ENCODE peak calls at places on chromosomes 1 and 21, in nine cellular contexts. L is Right ventricle myocardium superior; B is ELR; A is stimulated activated CD4-positive, alpha-beta T cell treated with anti-CD3 and anti-CD28 coated beads, Interleukin-2, amount 100 ng/mL, for 48 hours; K is T-helper 2 cell; P is heart left ventricle; X is activated CD4-positive, alpha-beta T cell treated with anti-CD3 and anti-CD28 coated beads, Interleukin-2, amount 50 U/mL, for 1 hour; T is GM18507; F is T-helper 1 cell. M is an unnamed sample.

GRCh38 chr1:222288056-222288455 is 259.8 kb downstream of the HHIPL2 start:
- DNase-seq in F (no peak), B (peak; percentile 77), A (no peak), K (no peak), X (no peak), P (no peak), L (no peak), T (no peak), M (no peak)

GRCh38 chr1:156726549-156727226 is 1.6 kb upstream of the METTL25B start:
- DNase-seq in A (peak; percentile 53), B (peak; percentile 82), K (no peak), F (no peak), T (no peak), X (peak; percentile 41), P (no peak), L (no peak), M (no peak)

GRCh38 chr1:36479505-36480051 is 3.1 kb downstream of the CSF3R start:
- DNase-seq in A (no peak), B (peak; percentile 16), T (no peak), K (no peak), L (no peak), F (no peak), P (no peak), X (no peak), M (no peak)

GRCh38 chr21:31514598-31514997 is 144.9 kb upstream of the SOD1 start:
- DNase-seq in L (no peak), B (no peak), K (no peak), X (no peak), A (no peak), F (no peak), T (no peak), P (no peak), M (no peak)

GRCh38 chr1:201468501-201468843 is 516 bp downstream of the PHLDA3 start:
- DNase-seq in A (no peak), B (peak; percentile 62), X (no peak), T (no peak), K (no peak), F (no peak), P (peak; percentile 43), L (peak; percentile 66), M (no peak)

GRCh38 chr1:44084998-44085675 is 33.5 kb upstream of the KLF17 start:
- DNase-seq in A (no peak), P (no peak), L (no peak), K (no peak), X (no peak), F (no peak), B (peak; percentile 95), T (no peak), M (no peak)

GRCh38 chr21:26079376-26079775 is 91.2 kb downstream of the APP start:
- DNase-seq in B (peak; percentile 65), L (no peak), P (no peak), A (no peak), X (no peak), K (no peak), F (no peak), T (no peak), M (no peak)

GRCh38 chr1:89863165-89863835 is 42.5 kb downstream of the LRRC8D start:
- DNase-seq in P (no peak), F (no peak), L (no peak), T (no peak), B (no peak), K (no peak), X (no peak), A (no peak), M (no peak)

GRCh38 chr1:246609632-246610031 is 43.4 kb downstream of the CNST start:
- DNase-seq in X (no peak), A (no peak), B (peak; percentile 65), K (no peak), L (no peak), T (no peak), P (no peak), F (no peak), M (no peak)

GRCh38 chr1:232413674-232414073 is 216.3 kb downstream of the SIPA1L2 start:
- DNase-seq in F (no peak), T (no peak), K (no peak), P (no peak), L (no peak), A (no peak), B (no peak), X (no peak), M (no peak)

GRCh38 chr1:46301406-46302090 is 1.9 kb downstream of the LRRC41 start:
- DNase-seq in T (no peak), B (peak; percentile 51), L (peak; percentile 59), F (no peak), A (peak; percentile 32), X (peak; percentile 4), P (peak; percentile 54), K (peak; percentile 7), M (no peak)

GRCh38 chr1:15687446-15687845 is 3.3 kb downstream of the PLEKHM2 start:
- DNase-seq in F (no peak), P (no peak), K (no peak), T (no peak), B (no peak), A (no peak), X (no peak), L (no peak), M (no peak)

GRCh38 chr1:217032715-217033367 is 309.6 kb upstream of the ESRRG start:
- DNase-seq in K (no peak), P (no peak), F (no peak), B (no peak), L (peak; percentile 39), A (no peak), T (no peak), X (no peak), M (no peak)

GRCh38 chr1:25180996-25181395 is 51.3 kb downstream of the SYF2 start:
- DNase-seq in K (no peak), F (no peak), P (no peak), B (no peak), A (no peak), X (no peak), L (no peak), T (no peak), M (no peak)

GRCh38 chr1:226496616-226497015 is 51.9 kb upstream of the STUM start:
- DNase-seq in K (no peak), P (no peak), F (no peak), A (no peak), X (no peak), B (no peak), L (no peak), T (no peak), M (no peak)

GRCh38 chr1:181754103-181754502 is 270.8 kb downstream of the CACNA1E start:
- DNase-seq in T (no peak), P (no peak), A (no peak), K (no peak), F (no peak), L (no peak), B (no peak), X (no peak), M (no peak)

GRCh38 chr1:116997011-116997410 is 4.5 kb upstream of the CD101 start:
- DNase-seq in L (no peak), P (no peak), X (no peak), A (no peak), F (no peak), B (no peak), T (no peak), K (no peak), M (no peak)

GRCh38 chr1:33374336-33375105 is 53.6 kb upstream of the A3GALT2 start:
- DNase-seq in T (no peak), P (no peak), K (no peak), A (no peak), F (no peak), B (no peak), L (no peak), X (no peak), M (no peak)

GRCh38 chr1:7589080-7589735 is 181.9 kb upstream of the VAMP3 start:
- DNase-seq in L (peak; percentile 23), P (no peak), F (no peak), X (no peak), K (no peak), A (no peak), T (no peak), B (no peak), M (no peak)

GRCh38 chr1:43008106-43008424 is 49.4 kb upstream of the SLC2A1 start:
- DNase-seq in K (no peak), P (no peak), L (no peak), B (no peak), T (no peak), A (no peak), X (no peak), F (no peak), M (no peak)

GRCh38 chr1:209512821-209513220 is 70.7 kb upstream of the CAMK1G start:
- DNase-seq in T (no peak), A (no peak), X (no peak), P (no peak), L (no peak), K (no peak), B (peak; percentile 40), F (no peak), M (no peak)

GRCh38 chr1:162855461-162856150 is 5.4 kb downstream of the CCDC190 start:
- DNase-seq in L (no peak), A (no peak), X (no peak), B (peak; percentile 77), P (no peak), K (no peak), T (no peak), F (no peak), M (no peak)

GRCh38 chr1:176374967-176375569 is 87.9 kb upstream of the PAPPA2 start:
- DNase-seq in A (peak; percentile 61), X (peak; percentile 52), B (peak; percentile 79), L (peak; percentile 77), F (peak; percentile 12), P (peak; percentile 66), T (peak; percentile 14), K (no peak), M (no peak)

GRCh38 chr1:44660176-44660575 is 14.1 kb downstream of the TMEM53 start:
- DNase-seq in T (no peak), B (no peak), X (no peak), P (peak; percentile 82), K (no peak), A (no peak), F (no peak), L (peak; percentile 90), M (no peak)

GRCh38 chr1:10760566-10761502 is 35.6 kb downstream of the CASZ1 start:
- DNase-seq in P (no peak), K (no peak), L (no peak), B (no peak), X (no peak), A (no peak), F (no peak), T (no peak), M (no peak)

GRCh38 chr1:227787513-227788278 is 27.8 kb upstream of the PRSS38 start:
- DNase-seq in F (peak; percentile 96), P (peak; percentile 92), L (peak; percentile 95), T (peak; percentile 92), X (peak; percentile 95), A (peak; percentile 91), B (peak; percentile 93), K (peak; percentile 90), M (peak; percentile 97)

GRCh38 chr1:219088778-219089557 is 84.7 kb upstream of the LYPLAL1 start:
- DNase-seq in X (no peak), F (no peak), P (no peak), L (peak; percentile 61), T (no peak), A (no peak), K (no peak), B (peak; percentile 95), M (no peak)

GRCh38 chr1:90045853-90046563 is 51.1 kb downstream of the ZNF326 start:
- DNase-seq in A (peak; percentile 2), T (no peak), F (no peak), X (peak; percentile 4), K (no peak), B (peak; percentile 48), P (no peak), L (no peak), M (no peak)

GRCh38 chr21:35911412-35912191 is 148.7 kb downstream of the SETD4 start:
- DNase-seq in P (no peak), T (no peak), B (no peak), A (no peak), L (no peak), X (no peak), K (no peak), F (no peak), M (no peak)

GRCh38 chr1:243431591-243431990 is 175.8 kb downstream of the SDCCAG8 start:
- DNase-seq in B (no peak), L (no peak), K (no peak), P (no peak), A (no peak), X (no peak), F (no peak), T (no peak), M (no peak)

GRCh38 chr1:205563927-205564441 is 59.5 kb downstream of the CDK18 start:
- DNase-seq in T (no peak), L (no peak), K (no peak), X (no peak), F (no peak), A (no peak), B (no peak), P (peak; percentile 3), M (no peak)